ENCODE peak calls at places on chromosome 1, in six cellular contexts. U is fibroblast of lung, O is left ventricle myocardium inferior, Z is cardiac muscle cell, Y is body of pancreas, X is astrocyte. L is an unnamed sample.

GRCh38 chr1:201493757-201494617 is 12.9 kb downstream of the CSRP1 start:
- DNase-seq in X (peak; percentile 79), Y (peak; percentile 22), Z (peak; percentile 89), O (peak; percentile 54), U (peak; percentile 83), L (peak; percentile 73)

GRCh38 chr1:85137660-85138059 is 63.2 kb downstream of the SYDE2 start:
- DNase-seq in X (no peak), O (peak; percentile 78), U (peak; percentile 18), Z (no peak), Y (peak; percentile 94), L (peak; percentile 31)

GRCh38 chr1:18635833-18636671 is 5.4 kb downstream of the PAX7 start:
- DNase-seq in O (no peak), Y (no peak), U (no peak), Z (no peak), X (no peak), L (no peak)

GRCh38 chr1:110164951-110165350 is 14.7 kb downstream of the SLC6A17 start:
- DNase-seq in O (no peak), Y (no peak), U (no peak), X (no peak), Z (peak; percentile 5), L (no peak)

GRCh38 chr1:186325239-186325638 is 49.8 kb downstream of the TPR start:
- DNase-seq in O (no peak), U (peak; percentile 11), Y (no peak), X (no peak), Z (peak; percentile 33), L (no peak)

GRCh38 chr1:241475688-241476087 is 43.9 kb downstream of the FH start:
- DNase-seq in Y (no peak), O (no peak), X (no peak), U (peak; percentile 6), Z (no peak), L (no peak)

GRCh38 chr1:245837741-245838140 is 669.3 kb downstream of the SMYD3 start:
- DNase-seq in U (peak; percentile 77), Y (no peak), Z (peak; percentile 19), O (no peak), X (peak; percentile 73), L (no peak)

GRCh38 chr1:98693385-98693784 is 31.9 kb downstream of the SNX7 start:
- DNase-seq in O (no peak), U (no peak), Z (no peak), Y (no peak), X (no peak), L (no peak)

GRCh38 chr1:43383449-43383848 is 6.2 kb downstream of the MED8 start:
- DNase-seq in O (no peak), Z (no peak), U (no peak), X (no peak), Y (no peak), L (no peak)

GRCh38 chr1:91884459-91885290 is 1.3 kb downstream of the TGFBR3 start:
- DNase-seq in O (peak; percentile 39), Y (peak; percentile 30), X (no peak), U (no peak), Z (peak; percentile 29), L (peak; percentile 13)

GRCh38 chr1:166849135-166849534 is 9.9 kb downstream of the POGK start:
- DNase-seq in O (no peak), U (no peak), Y (no peak), Z (no peak), X (no peak), L (no peak)
- TF ChIP-seq CTCF in O (no peak), U (no peak), Y (no peak), Z (no peak), X (no peak), L (no peak)

DNA sequence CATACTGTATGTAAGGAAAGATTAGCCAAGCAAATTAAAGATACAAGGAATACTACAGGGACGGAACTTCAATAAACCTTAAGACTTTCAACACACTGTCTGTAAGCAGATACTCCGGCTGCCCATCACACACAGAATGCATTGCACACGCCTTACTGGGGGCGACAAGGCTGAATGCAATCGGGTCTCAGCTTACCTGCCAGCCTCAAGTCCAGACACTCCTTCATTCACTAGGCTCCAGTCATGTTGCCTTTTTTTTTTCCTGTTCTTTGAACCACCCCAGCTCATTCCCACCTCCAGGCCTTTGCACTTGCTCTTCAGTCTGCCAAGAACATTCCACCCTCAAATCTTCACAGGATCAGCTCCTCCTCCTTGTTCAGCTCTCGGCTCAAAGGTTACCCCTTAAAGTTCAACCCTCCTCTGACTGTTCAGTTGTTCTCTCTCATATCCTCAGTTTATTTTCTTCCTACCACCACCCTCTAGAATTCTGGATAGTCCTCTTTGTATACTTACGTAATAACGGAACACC is 181.9 kb upstream of the ESRRG start:
- DNase-seq in X (no peak), U (no peak), Z (no peak), O (no peak), Y (no peak), L (no peak)
- H3K4me1 ChIP-seq in X (peaks cover 23% of the 10 kb centered on the region), U (no peaks in the 10 kb centered on the region), Z (peaks cover 27% of the 10 kb centered on the region), O (peaks cover 27% of the 10 kb centered on the region), Y (no peaks in the 10 kb centered on the region), L (peaks cover 9% of the 10 kb centered on the region)

GRCh38 chr1:105462308-105462707 is 1594.2 kb upstream of the PRMT6 start:
- DNase-seq in X (no peak), O (no peak), Z (no peak), Y (no peak), U (no peak), L (no peak)
- TF ChIP-seq CTCF in X (peak; percentile 11), O (no peak), Z (no peak), Y (no peak), U (no peak), L (no peak)

DNA sequence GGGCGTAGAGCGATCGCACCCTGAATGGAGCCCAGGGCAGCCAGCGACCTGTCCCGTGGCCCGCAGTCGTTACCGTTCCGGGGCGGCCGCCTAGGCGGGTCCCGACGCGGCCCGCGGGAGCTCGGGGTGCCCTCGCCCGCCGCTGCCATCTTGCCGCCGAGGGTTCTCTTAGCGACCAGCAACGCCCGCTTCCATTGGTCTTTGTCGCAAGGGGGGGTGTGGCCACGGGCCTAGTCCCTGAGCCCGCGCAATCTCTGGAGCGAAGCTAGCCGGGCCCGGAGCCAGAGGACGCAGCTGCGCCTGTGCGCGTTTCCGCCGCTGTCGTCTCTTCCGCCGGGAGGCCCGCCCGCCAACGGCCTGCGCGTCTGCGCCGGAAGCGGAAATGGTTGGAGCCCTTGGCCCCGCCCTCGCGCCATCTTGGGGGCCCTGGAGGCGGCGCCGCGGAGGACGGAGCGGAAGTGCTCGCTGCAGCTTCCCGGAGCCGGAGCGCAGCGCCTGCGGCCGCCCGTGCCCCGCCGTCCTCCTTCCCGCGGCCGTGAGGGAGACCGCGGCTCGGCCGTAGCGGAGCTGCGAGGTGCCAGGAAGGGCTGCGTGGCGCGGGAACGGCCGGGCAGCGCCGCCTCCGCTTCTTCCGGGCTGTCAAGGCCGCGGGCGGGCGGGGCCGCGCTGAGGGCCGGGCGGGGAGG is at the start of the genes MORN1 and RER1:
- DNase-seq in X (peak; percentile 95), Z (peak; percentile 99), U (peak; percentile 98), Y (peak; percentile 99), O (peak; percentile 99), L (peak; percentile 98)
- H3K4me1 ChIP-seq in X (peaks cover 15% of the 10 kb centered on the region), Z (peaks cover 5% of the 10 kb centered on the region), U (peaks cover 12% of the 10 kb centered on the region), Y (peaks cover 45% of the 10 kb centered on the region), O (peaks cover 52% of the 10 kb centered on the region), L (peaks cover 27% of the 10 kb centered on the region)

GRCh38 chr1:176766779-176767178 is 303.8 kb downstream of the PAPPA2 start:
- DNase-seq in X (no peak), Z (no peak), Y (no peak), U (no peak), O (no peak), L (no peak)
- TF ChIP-seq CTCF in X (no peak), Z (no peak), Y (no peak), U (no peak), O (no peak), L (no peak)